ENCODE peak calls at places on chromosomes 5 and 9, in ten cellular contexts. J is RWPE1, T is PC-9, D is GM04504, C is fibroblast of pulmonary artery, X is HEK293T, Y is sigmoid colon, I is substantia nigra, N is psoas muscle, B is EL. W is an unnamed sample.

GRCh38 chr9:2817987-2818386 is 25.9 kb downstream of the PUM3 start:
- DNase-seq in J (no peak), T (no peak), D (no peak), C (peak), X (no peak), Y (no peak), I (no peak), N (no peak), B (peak), W (no peak)

GRCh38 chr9:135440620-135441019 is 39.0 kb upstream of the PPP1R26 start:
- DNase-seq in J (no peak), T (no peak), D (no peak), C (no peak), X (no peak), Y (no peak), I (no peak), N (no peak), B (no peak), W (no peak)

GRCh38 chr5:99030871-99031440 is 102.1 kb upstream of the CHD1 start:
- DNase-seq in J (no peak), T (no peak), D (no peak), C (no peak), X (no peak), Y (no peak), I (no peak), N (no peak), B (no peak), W (no peak)

GRCh38 chr9:113541019-113541900 is 77.7 kb downstream of the RGS3 start:
- DNase-seq in J (peak), T (peak), D (no peak), C (peak), X (peak), Y (peak), I (no peak), N (no peak), B (peak), W (no peak)

GRCh38 chr9:24095246-24095645 is 269.2 kb upstream of the ELAVL2 start:
- DNase-seq in J (no peak), T (no peak), D (no peak), C (no peak), X (no peak), Y (no peak), I (no peak), N (no peak), B (no peak), W (no peak)

GRCh38 chr5:132949151-132949550 is 14.3 kb downstream of the AFF4 start:
- DNase-seq in J (no peak), T (no peak), D (no peak), C (peak), X (no peak), Y (no peak), I (no peak), N (no peak), B (peak), W (no peak)

GRCh38 chr5:75089137-75089536 is 36.8 kb upstream of the GCNT4 start:
- DNase-seq in J (no peak), T (peak), D (no peak), C (no peak), X (no peak), Y (no peak), I (no peak), N (no peak), B (peak), W (no peak)

GRCh38 chr5:155252717-155253116 is 239.2 kb downstream of the KIF4B start:
- DNase-seq in J (no peak), T (no peak), D (no peak), C (no peak), X (no peak), Y (no peak), I (no peak), N (no peak), B (no peak), W (no peak)

GRCh38 chr9:118362596-118362995 is 658.4 kb downstream of the TLR4 start:
- DNase-seq in J (no peak), T (no peak), D (no peak), C (no peak), X (no peak), Y (no peak), I (no peak), N (no peak), B (no peak), W (no peak)

GRCh38 chr5:173618927-173619519 is 2.6 kb upstream of the BOD1 start:
- DNase-seq in J (peak), T (peak), D (peak), C (peak), X (peak), Y (no peak), I (no peak), N (no peak), B (peak), W (no peak)

W was measured in SW 1271.